ENCODE peak calls at places on chromosomes 3 and 15, in four cellular contexts. A, J, W and E are unnamed samples.

GRCh38 chr3:185537369-185537970 is 14.9 kb downstream of the LIPH start:
- DNase-seq in A (peak), J (peak), W (no peak), E (peak)

GRCh38 chr3:194720048-194720447 is 34.4 kb downstream of the FAM43A start:
- DNase-seq in W (no peak), J (no peak), A (no peak), E (no peak)

GRCh38 chr3:156751461-156752025 is 74.6 kb upstream of the LEKR1 start:
- DNase-seq in J (peak), A (no peak), W (no peak), E (no peak)

GRCh38 chr15:56804279-56804678 is 71.0 kb upstream of the ZNF280D start:
- DNase-seq in W (no peak), A (no peak), J (no peak), E (no peak)

GRCh38 chr3:116512281-116512680 is 67.0 kb upstream of the LSAMP start:
- DNase-seq in J (no peak), A (no peak), W (no peak), E (no peak)

GRCh38 chr3:15998896-15999295 is 175.6 kb upstream of the GALNT15 start:
- DNase-seq in W (no peak), J (no peak), A (no peak), E (no peak)

GRCh38 chr3:38560284-38560683 is 64.1 kb downstream of the EXOG start:
- DNase-seq in J (no peak), A (no peak), W (peak), E (no peak)

GRCh38 chr15:58487041-58487723 is 55.4 kb downstream of the LIPC start:
- DNase-seq in W (no peak), J (no peak), A (no peak), E (no peak)

GRCh38 chr3:128399221-128399915 is 67.3 kb downstream of the DNAJB8 start:
- DNase-seq in A (no peak), J (no peak), W (no peak), E (no peak)

GRCh38 chr3:107675233-107675900 is 152.6 kb downstream of the BBX start:
- DNase-seq in W (no peak), J (no peak), A (no peak), E (no peak)

GRCh38 chr15:43433160-43433559 is 59.8 kb downstream of the TP53BP1 start:
- DNase-seq in W (no peak), A (no peak), J (peak), E (no peak)

GRCh38 chr15:64246364-64247189 is 83.8 kb upstream of the PPIB start:
- DNase-seq in W (no peak), A (peak), J (peak), E (peak)

GRCh38 chr3:148600902-148601765 is 96.6 kb upstream of the AGTR1 start:
- DNase-seq in J (no peak), W (no peak), A (no peak), E (no peak)

GRCh38 chr3:32959370-32959769 is 7.9 kb downstream of the CCR4 start:
- DNase-seq in W (peak), A (no peak), J (no peak), E (no peak)

GRCh38 chr15:70309716-70310115 is 212.0 kb upstream of the TLE3 start:
- DNase-seq in W (no peak), A (no peak), J (no peak), E (no peak)

GRCh38 chr3:112459750-112460149 is 39.5 kb downstream of the BTLA start:
- DNase-seq in W (no peak), J (no peak), A (no peak), E (no peak)

GRCh38 chr15:94080416-94080815 is 150.9 kb upstream of the MCTP2 start:
- DNase-seq in A (no peak), W (no peak), J (no peak), E (no peak)

GRCh38 chr15:93072011-93072410 is 17.0 kb downstream of the RGMA start:
- DNase-seq in J (peak), W (no peak), A (no peak), E (no peak)

GRCh38 chr3:23668430-23668904 is 137.3 kb upstream of the UBE2E1 start:
- DNase-seq in A (no peak), J (peak), W (no peak), E (no peak)

GRCh38 chr3:183158552-183159006 is 4.0 kb downstream of the LAMP3 start:
- DNase-seq in J (peak), W (no peak), A (peak), E (peak)

GRCh38 chr3:46659285-46659684 is 34.2 kb downstream of the ALS2CL start:
- DNase-seq in A (no peak), J (no peak), W (no peak), E (no peak)

GRCh38 chr3:50226888-50227389 is 9.1 kb upstream of the GNAI2 start:
- DNase-seq in A (no peak), W (peak), J (no peak), E (no peak)